ENCODE peak calls at places on chromosomes 11 and 22, in eight cellular contexts. A is mesenchymal stem cell, G is GM23248, O is astrocyte, I is IMR-90, C is adipocyte, H is kidney, B is fibroblast of lung. P is an unnamed sample.

GRCh38 chr22:42720263-42721044 is at the start of gene A4GALT:
- DNase-seq in A (no peak), G (peak), O (no peak), I (no peak), C (peak), H (no peak), B (no peak), P (no peak)

GRCh38 chr11:46364056-46364455 is 16.8 kb downstream of the DGKZ start:
- DNase-seq in A (no peak), G (peak), O (no peak), I (no peak), C (no peak), H (no peak), B (no peak), P (no peak)

GRCh38 chr11:78400701-78401100 is 16.9 kb downstream of the GAB2 start:
- DNase-seq in A (no peak), G (no peak), O (no peak), I (no peak), C (no peak), H (no peak), B (no peak), P (no peak)

GRCh38 chr11:85694385-85694980 is 8.5 kb upstream of the CCDC89 start:
- DNase-seq in A (peak), G (peak), O (peak), I (peak), C (peak), H (no peak), B (peak), P (peak)

GRCh38 chr11:17513853-17514252 is 30.4 kb downstream of the USH1C start:
- DNase-seq in A (no peak), G (peak), O (no peak), I (no peak), C (no peak), H (no peak), B (no peak), P (no peak)

GRCh38 chr11:17258670-17259069 is 17.9 kb upstream of the NUCB2 start:
- DNase-seq in A (no peak), G (no peak), O (no peak), I (no peak), C (no peak), H (no peak), B (no peak), P (no peak)

GRCh38 chr11:83862691-83863090 is 576.5 kb upstream of the CCDC90B start:
- DNase-seq in A (no peak), G (no peak), O (peak), I (no peak), C (no peak), H (no peak), B (peak), P (no peak)

GRCh38 chr11:36333897-36334296 is 37.8 kb downstream of the PRR5L start:
- DNase-seq in A (peak), G (peak), O (peak), I (peak), C (peak), H (no peak), B (peak), P (peak)

GRCh38 chr11:22832315-22833041 is 2.9 kb upstream of the SVIP start:
- DNase-seq in A (peak), G (peak), O (no peak), I (no peak), C (no peak), H (no peak), B (no peak), P (no peak)

GRCh38 chr22:31490496-31490925 is 869 bp upstream of the EIF4ENIF1 start:
- DNase-seq in A (peak), G (peak), O (peak), I (peak), C (peak), H (no peak), B (peak), P (peak)

GRCh38 chr11:43852057-43852636 is 28.5 kb upstream of the ALKBH3 start:
- DNase-seq in A (peak), G (peak), O (peak), I (peak), C (peak), H (no peak), B (peak), P (peak)

GRCh38 chr11:9219572-9219971 is 45.6 kb downstream of the DENND5A start:
- DNase-seq in A (peak), G (peak), O (peak), I (peak), C (peak), H (no peak), B (peak), P (no peak)

GRCh38 chr11:33542921-33543320 is 157.7 kb downstream of the C11orf91 start:
- DNase-seq in A (peak), G (peak), O (no peak), I (peak), C (peak), H (no peak), B (peak), P (peak)

GRCh38 chr11:2837096-2837601 is 48.4 kb downstream of the CDKN1C start:
- DNase-seq in A (peak), G (peak), O (no peak), I (peak), C (peak), H (peak), B (no peak), P (no peak)

GRCh38 chr22:45320326-45320976 is 10.7 kb downstream of the FAM118A start:
- DNase-seq in A (no peak), G (peak), O (no peak), I (peak), C (no peak), H (no peak), B (no peak), P (no peak)

GRCh38 chr22:45318168-45318557 is 8.4 kb downstream of the FAM118A start:
- DNase-seq in A (peak), G (peak), O (peak), I (peak), C (peak), H (peak), B (peak), P (peak)

GRCh38 chr22:45318558-45319318 is 9.0 kb downstream of the FAM118A start:
- DNase-seq in A (peak), G (no peak), O (peak), I (peak), C (no peak), H (no peak), B (peak), P (no peak)

GRCh38 chr22:45317551-45318167 is 7.9 kb downstream of the FAM118A start:
- DNase-seq in A (peak), G (peak), O (peak), I (peak), C (peak), H (no peak), B (peak), P (no peak)

DNA sequence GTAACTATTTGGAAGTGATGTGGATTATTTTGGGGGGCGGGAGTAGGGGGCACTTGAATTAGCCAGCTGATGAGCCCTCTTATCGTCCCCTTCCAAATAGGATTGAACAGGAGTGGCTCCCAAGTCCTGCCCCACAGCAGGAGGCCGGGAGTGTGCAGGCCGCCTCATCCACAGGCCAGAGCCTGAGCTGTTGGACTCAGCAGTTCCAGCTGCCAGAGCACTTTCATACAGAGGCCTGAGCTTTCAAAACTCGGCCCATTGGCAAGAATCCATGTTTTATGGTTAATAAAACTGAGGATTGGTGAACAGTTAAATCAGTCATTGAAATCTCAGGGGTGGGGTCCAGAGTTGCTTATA is 9.6 kb downstream of the FAM118A start:
- DNase-seq in A (peak), G (peak), O (peak), I (peak), C (peak), H (no peak), B (peak), P (no peak)
- H3K9ac ChIP-seq in A (peak), G (peak), O (peak), I (peak), C (peak), H (no peak), B (peak), P (no peak)

GRCh38 chr11:21769188-21769587 is 423.7 kb upstream of the ANO5 start:
- DNase-seq in A (no peak), G (no peak), O (no peak), I (no peak), C (no peak), H (no peak), B (no peak), P (no peak)
- H3K9ac ChIP-seq in A (no peak), G (no peak), O (no peak), I (no peak), C (no peak), H (no peak), B (no peak), P (no peak)

GRCh38 chr11:118885319-118885718 is 1.6 kb downstream of the CXCR5 start:
- DNase-seq in A (no peak), G (no peak), O (no peak), I (no peak), C (no peak), H (no peak), B (no peak), P (no peak)

GRCh38 chr11:118883004-118883367 is 706 bp upstream of the CXCR5 start:
- DNase-seq in A (no peak), G (no peak), O (no peak), I (no peak), C (no peak), H (no peak), B (no peak), P (no peak)

GRCh38 chr11:118882489-118882888 is 1.2 kb upstream of the CXCR5 start:
- DNase-seq in A (peak), G (no peak), O (no peak), I (no peak), C (no peak), H (no peak), B (no peak), P (no peak)

GRCh38 chr11:118884613-118885274 is 1.1 kb downstream of the CXCR5 start:
- DNase-seq in A (no peak), G (no peak), O (no peak), I (no peak), C (no peak), H (no peak), B (no peak), P (no peak)

GRCh38 chr11:118883368-118884071 is at the start of gene CXCR5:
- DNase-seq in A (peak), G (no peak), O (peak), I (peak), C (no peak), H (no peak), B (peak), P (peak)
- H3K9ac ChIP-seq in A (no peak), G (no peak), O (no peak), I (no peak), C (no peak), H (no peak), B (no peak), P (peak)

GRCh38 chr11:75280227-75280671 is 39.7 kb downstream of the TPBGL start:
- DNase-seq in A (peak), G (peak), O (peak), I (peak), C (peak), H (peak), B (peak), P (peak)
- H3K9ac ChIP-seq in A (peak), G (no peak), O (no peak), I (no peak), C (no peak), H (no peak), B (no peak), P (no peak)

GRCh38 chr11:118927554-118928107 is 1.9 kb upstream of the BCL9L start:
- DNase-seq in A (no peak), G (peak), O (no peak), I (no peak), C (no peak), H (peak), B (no peak), P (no peak)
- H3K9ac ChIP-seq in A (peak), G (peak), O (peak), I (peak), C (peak), H (no peak), B (no peak), P (no peak)